ENCODE peak calls at places on chromosomes 12 and 14, in eight cellular contexts. B is lower lobe of right lung; H is Caco-2; O is iPS DF 6.9; R is right cardiac atrium; P is tibial artery; N is CD4-positive, alpha-beta memory T cell; K is BE2C. Q is an unnamed sample. For H3K9me3, the result is how much of the 10 kb centered on the place peaks cover.

GRCh38 chr14:73424453-73424852 is 33.9 kb downstream of the NUMB start:
- DNase-seq in P (no peak), B (no peak), K (no peak), R (no peak), H (no peak), O (no peak), N (no peak), Q (no peak)

GRCh38 chr14:104437703-104438102 is 141.9 kb upstream of the C14orf180 start:
- DNase-seq in B (no peak), K (no peak), N (no peak), P (no peak), H (no peak), O (no peak), R (no peak), Q (no peak)

GRCh38 chr14:105330491-105330895 is 15.9 kb downstream of the PACS2 start:
- DNase-seq in O (no peak), K (peak), H (no peak), R (peak), N (no peak), P (peak), B (peak), Q (no peak)

GRCh38 chr12:54207539-54208267 is 18.9 kb upstream of the SMUG1 start:
- DNase-seq in N (peak), K (peak), O (peak), R (peak), P (peak), H (peak), B (peak), Q (no peak)

GRCh38 chr14:28609228-28609828 is 157.3 kb upstream of the FOXG1 start:
- DNase-seq in N (no peak), O (peak), K (peak), P (no peak), B (peak), H (peak), R (peak), Q (no peak)

GRCh38 chr12:2052861-2053674 is at the start of gene CACNA1C:
- DNase-seq in N (peak), O (no peak), P (peak), K (peak), H (peak), B (no peak), R (peak), Q (no peak)

GRCh38 chr14:73295198-73295796 is 58.0 kb downstream of the PAPLN start:
- DNase-seq in P (no peak), K (no peak), R (no peak), H (peak), O (no peak), N (peak), B (no peak), Q (no peak)

GRCh38 chr12:57225680-57226190 is 3.8 kb upstream of the SHMT2 start:
- DNase-seq in N (no peak), P (no peak), K (no peak), R (no peak), H (no peak), O (no peak), B (no peak), Q (no peak)

GRCh38 chr12:90275088-90275487 is 566.5 kb upstream of the ATP2B1 start:
- DNase-seq in O (no peak), N (no peak), H (no peak), R (no peak), K (no peak), P (no peak), B (no peak), Q (no peak)

GRCh38 chr12:131132118-131132892 is 178.6 kb downstream of the ADGRD1 start:
- DNase-seq in O (peak), N (peak), R (peak), K (peak), B (peak), P (peak), H (peak), Q (no peak)

GRCh38 chr12:82757059-82757458 is 70.4 kb downstream of the TMTC2 start:
- DNase-seq in N (no peak), R (no peak), P (no peak), K (no peak), B (no peak), H (no peak), O (no peak), Q (no peak)

GRCh38 chr12:4308334-4308960 is 12.6 kb upstream of the TIGAR start:
- DNase-seq in N (no peak), R (no peak), B (no peak), H (peak), O (no peak), P (peak), K (no peak), Q (no peak)

GRCh38 chr12:52032797-52033505 is 18.3 kb upstream of the NR4A1 start:
- DNase-seq in P (peak), H (peak), R (peak), K (peak), O (no peak), N (peak), B (peak), Q (peak)

GRCh38 chr14:84404246-84404645 is 1125.7 kb upstream of the FLRT2 start:
- DNase-seq in P (no peak), H (no peak), K (no peak), N (no peak), O (no peak), R (no peak), B (no peak), Q (no peak)
- H3K9me3 ChIP-seq in P (under half), H (under half), K (under half), N (under half), O (under half), R (under half), B (under half), Q (under half)

DNA sequence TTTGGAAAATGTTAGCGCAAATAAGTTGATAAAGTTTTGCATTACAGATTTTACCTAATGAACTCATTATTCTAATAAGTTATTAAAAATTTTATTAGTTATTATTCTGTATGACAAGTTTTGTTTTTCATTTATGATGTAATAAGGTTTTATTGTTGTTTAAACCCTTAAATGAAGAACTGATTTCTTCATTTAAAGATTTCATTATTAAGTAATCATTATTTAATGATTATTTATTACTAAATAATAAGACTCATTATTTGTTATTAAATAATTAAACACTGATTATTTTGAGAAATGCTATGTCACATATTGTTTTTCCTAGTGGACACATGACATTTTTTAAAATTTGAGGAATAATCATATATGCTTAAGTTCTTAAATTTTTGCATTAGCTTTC is 34.2 kb downstream of the USP15 start:
- DNase-seq in H (no peak), K (no peak), B (no peak), R (no peak), P (no peak), O (no peak), N (no peak), Q (no peak)
- H3K9me3 ChIP-seq in H (under half), K (under half), B (under half), R (under half), P (under half), O (under half), N (under half), Q (under half)

GRCh38 chr12:47848853-47849252 is 29.1 kb upstream of the HDAC7 start:
- DNase-seq in H (no peak), P (peak), R (no peak), O (no peak), K (no peak), B (no peak), N (no peak), Q (no peak)

GRCh38 chr12:47851303-47851952 is 31.7 kb upstream of the HDAC7 start:
- DNase-seq in O (no peak), H (no peak), R (no peak), B (no peak), N (no peak), K (no peak), P (peak), Q (no peak)

GRCh38 chr12:47849261-47849660 is 29.6 kb upstream of the HDAC7 start:
- DNase-seq in P (peak), N (no peak), B (no peak), R (no peak), O (no peak), H (no peak), K (no peak), Q (no peak)

GRCh38 chr12:47852096-47852571 is 32.4 kb upstream of the HDAC7 start:
- DNase-seq in R (no peak), K (no peak), O (no peak), B (no peak), N (no peak), H (no peak), P (peak), Q (no peak)

DNA sequence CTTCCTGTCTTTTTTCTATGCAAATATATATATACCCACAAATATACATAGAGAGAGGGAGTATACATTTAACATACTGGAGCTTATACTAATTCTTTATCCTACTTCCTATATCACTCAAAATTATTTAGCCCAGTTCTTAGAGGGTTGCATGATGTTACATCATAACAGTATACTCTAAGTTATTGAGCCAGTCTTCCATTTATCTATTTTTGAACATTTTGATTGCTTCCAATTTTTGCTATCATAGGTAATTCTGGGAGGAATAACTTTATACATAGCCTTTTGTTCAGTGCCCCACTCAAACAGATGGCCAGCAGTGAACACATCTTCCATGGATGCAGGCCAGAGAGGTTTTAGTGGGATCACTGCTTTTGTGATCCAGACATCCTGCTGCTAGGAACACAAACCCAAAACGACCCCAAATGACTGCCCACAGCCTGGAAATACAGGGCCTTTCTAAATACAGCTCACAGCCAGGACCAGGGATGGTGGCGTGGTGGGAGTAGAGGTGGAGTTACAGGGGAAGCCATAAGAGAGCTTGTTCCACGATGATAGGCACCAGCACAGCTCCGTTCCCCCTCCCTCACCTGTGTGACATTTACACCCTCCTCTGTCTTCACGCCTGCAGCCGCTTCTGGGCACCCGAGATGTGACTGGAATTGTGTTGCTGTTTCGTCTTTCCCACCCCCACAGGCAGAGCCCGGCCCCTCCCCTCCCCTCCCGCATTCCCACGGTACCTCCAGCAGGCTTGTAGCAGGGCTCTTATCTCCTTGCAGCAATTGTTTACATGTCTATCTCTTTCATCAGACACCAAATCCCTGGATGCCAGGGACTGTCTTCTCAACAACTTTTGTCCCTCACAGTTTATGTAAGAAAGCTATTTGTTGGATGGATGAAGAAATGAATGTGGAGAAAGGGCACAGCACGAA is 30.7 kb upstream of the HDAC7 start:
- DNase-seq in K (no peak), O (no peak), N (no peak), H (peak), P (peak), R (no peak), B (no peak), Q (no peak)
- H3K9me3 ChIP-seq in K (under half), O (under half), N (under half), H (under half), P (under half), R (under half), B (under half), Q (under half)

DNA sequence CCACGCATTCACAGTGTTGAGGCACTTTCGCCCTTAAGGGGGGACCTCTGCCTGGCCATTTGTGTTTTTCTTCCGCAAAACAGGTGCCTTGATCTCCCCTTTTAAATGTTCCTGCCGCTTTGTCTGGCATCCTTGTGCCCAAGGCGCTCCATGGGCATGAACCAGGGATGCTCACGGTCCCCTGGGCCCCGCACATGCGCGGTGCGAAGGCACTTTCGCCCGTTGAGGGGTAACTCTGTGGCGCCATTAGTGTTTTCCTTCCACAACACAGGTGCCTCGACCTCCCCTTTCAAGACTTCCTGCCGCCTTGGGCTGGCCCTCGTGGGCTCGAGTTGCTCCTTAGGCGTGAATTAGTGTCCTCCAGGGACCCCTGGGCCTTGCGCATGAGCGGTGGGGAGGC is 335.5 kb downstream of the ALG10 start:
- DNase-seq in H (no peak), P (no peak), R (no peak), B (no peak), N (no peak), K (no peak), O (no peak), Q (no peak)
- H3K9me3 ChIP-seq in H (under half), P (half or more), R (under half), B (under half), N (under half), K (under half), O (under half), Q (under half)

DNA sequence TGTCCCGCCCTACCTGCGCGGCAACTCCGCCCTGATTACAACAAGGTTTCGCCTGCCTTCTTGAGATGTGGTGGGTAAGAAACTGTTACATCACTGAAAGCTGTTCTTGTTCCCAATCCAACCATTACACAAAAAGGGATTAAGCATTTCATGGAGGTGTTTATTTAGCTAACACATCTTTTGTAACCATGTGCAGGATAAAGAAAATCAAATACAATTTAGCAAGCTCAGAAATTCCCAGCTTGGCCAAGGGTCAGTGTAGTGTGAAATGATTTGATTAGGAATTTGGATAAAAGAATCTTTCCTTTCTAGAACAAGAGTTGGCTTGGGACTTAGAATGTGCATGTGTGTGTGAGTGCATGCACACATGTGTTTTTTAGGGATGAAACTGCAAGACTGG is 6.3 kb downstream of the FOXN4 start:
- DNase-seq in R (no peak), B (no peak), H (no peak), O (no peak), K (no peak), N (no peak), P (no peak), Q (no peak)
- H3K9me3 ChIP-seq in R (under half), B (under half), H (under half), O (under half), K (under half), N (under half), P (under half), Q (under half)

DNA sequence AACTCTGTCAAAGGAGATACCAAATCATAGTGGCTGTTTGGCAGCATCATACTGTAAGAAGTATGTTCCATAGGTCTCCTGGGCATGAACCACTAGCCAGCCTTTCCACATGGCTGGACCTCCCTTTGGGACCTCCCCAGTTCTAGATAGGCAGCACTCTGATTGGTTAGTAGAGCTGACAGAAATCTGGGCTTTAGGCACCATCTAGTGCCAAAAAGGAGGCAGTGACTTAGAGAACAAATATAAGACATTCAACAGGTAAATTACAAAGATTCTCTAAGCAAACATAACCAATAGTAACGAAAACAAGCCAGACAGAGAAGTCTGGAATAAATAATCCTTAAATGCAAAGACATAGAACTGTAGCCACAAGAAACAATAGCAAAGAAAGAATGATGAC is 148.0 kb upstream of the PDE3A start:
- DNase-seq in O (peak), K (peak), H (peak), B (no peak), N (no peak), P (no peak), R (no peak), Q (no peak)
- H3K9me3 ChIP-seq in O (under half), K (under half), H (under half), B (under half), N (under half), P (under half), R (under half), Q (under half)

GRCh38 chr12:133106253-133106652 is 23.8 kb downstream of the ZNF891 start:
- DNase-seq in B (no peak), O (no peak), H (no peak), P (no peak), K (no peak), R (no peak), N (no peak), Q (no peak)

GRCh38 chr12:133108150-133108549 is 21.9 kb downstream of the ZNF891 start:
- DNase-seq in P (no peak), O (no peak), K (no peak), N (no peak), H (no peak), B (no peak), R (no peak), Q (no peak)

GRCh38 chr12:133105620-133106019 is 24.5 kb downstream of the ZNF891 start:
- DNase-seq in B (no peak), H (no peak), N (no peak), O (no peak), K (no peak), P (no peak), R (no peak), Q (no peak)

DNA sequence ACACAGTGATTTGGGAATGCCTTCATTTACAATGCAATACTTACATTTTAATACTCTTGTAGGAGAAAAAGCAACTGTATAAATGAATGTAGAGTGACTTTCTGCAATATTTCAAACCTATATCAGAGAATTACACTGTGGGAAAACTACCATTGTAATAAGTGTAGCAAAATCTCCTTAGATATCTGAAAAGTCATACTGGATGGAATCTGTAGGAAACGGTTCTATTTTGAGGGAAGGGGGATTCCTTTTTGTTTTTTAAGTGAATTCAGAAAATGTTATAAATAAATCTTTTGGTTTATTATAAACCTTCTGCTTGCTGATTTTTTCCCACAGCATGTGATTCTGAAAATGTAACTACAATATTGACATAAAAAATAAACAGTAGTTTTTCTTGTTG is 23.0 kb downstream of the ZNF891 start:
- DNase-seq in B (no peak), K (no peak), N (no peak), O (no peak), H (no peak), P (no peak), R (no peak), Q (no peak)
- H3K9me3 ChIP-seq in B (half or more), K (under half), N (under half), O (under half), H (half or more), P (half or more), R (under half), Q (half or more)

GRCh38 chr14:85058170-85058569 is 471.8 kb upstream of the FLRT2 start:
- DNase-seq in K (no peak), B (no peak), P (no peak), O (no peak), R (no peak), H (no peak), N (no peak), Q (no peak)

GRCh38 chr14:85057266-85057665 is 472.7 kb upstream of the FLRT2 start:
- DNase-seq in R (no peak), H (no peak), P (no peak), B (no peak), K (no peak), N (no peak), O (no peak), Q (no peak)

GRCh38 chr14:85061256-85061655 is 468.7 kb upstream of the FLRT2 start:
- DNase-seq in B (no peak), O (no peak), P (no peak), N (no peak), K (no peak), H (no peak), R (no peak), Q (no peak)

GRCh38 chr14:85063747-85064146 is 466.2 kb upstream of the FLRT2 start:
- DNase-seq in O (no peak), N (no peak), K (no peak), R (no peak), P (no peak), H (no peak), B (no peak), Q (no peak)

GRCh38 chr14:85060116-85060515 is 469.8 kb upstream of the FLRT2 start:
- DNase-seq in B (no peak), P (no peak), R (no peak), O (no peak), H (no peak), K (no peak), N (no peak), Q (no peak)
- H3K9me3 ChIP-seq in B (under half), P (under half), R (under half), O (under half), H (under half), K (under half), N (under half), Q (under half)

GRCh38 chr14:19838433-19838832 is 34.9 kb downstream of the OR4N2 start:
- DNase-seq in O (no peak), P (no peak), H (no peak), B (no peak), R (no peak), N (no peak), K (no peak), Q (no peak)
- H3K9me3 ChIP-seq in O (under half), P (under half), H (under half), B (under half), R (under half), N (under half), K (under half), Q (under half)

Q was measured in esophagus muscularis mucosa.